ENCODE peak calls at places on chromosome 1, in five cellular contexts. W is RKO, R is hepatic stellate cell, Y is hippocampal formation, D is C1 segment of cervical spinal cord. Z is an unnamed sample.

GRCh38 chr1:36366091-36366661 is 19.5 kb downstream of the STK40 start:
- DNase-seq in W (no peak), R (peak), Y (peak), D (peak), Z (no peak)

GRCh38 chr1:6801998-6802397 is 16.7 kb downstream of the CAMTA1 start:
- DNase-seq in W (peak), R (peak), Y (no peak), D (no peak), Z (no peak)

GRCh38 chr1:59007820-59008598 is 224.2 kb upstream of the JUN start:
- DNase-seq in W (no peak), R (no peak), Y (no peak), D (no peak), Z (no peak)

GRCh38 chr1:167114725-167115124 is 20.9 kb downstream of the STYXL2 start:
- DNase-seq in W (no peak), R (no peak), Y (no peak), D (no peak), Z (no peak)

GRCh38 chr1:4050998-4051397 is 150.9 kb upstream of the C1orf174 start:
- DNase-seq in W (no peak), R (no peak), Y (no peak), D (no peak), Z (no peak)

GRCh38 chr1:92747735-92748134 is 37.2 kb downstream of the EVI5 start:
- DNase-seq in W (no peak), R (no peak), Y (no peak), D (no peak), Z (no peak)

GRCh38 chr1:160416369-160416768 is 16.0 kb downstream of the VANGL2 start:
- DNase-seq in W (peak), R (peak), Y (no peak), D (no peak), Z (no peak)

GRCh38 chr1:209095627-209096595 is 487.6 kb upstream of the CAMK1G start:
- DNase-seq in W (peak), R (no peak), Y (no peak), D (no peak), Z (no peak)